ENCODE peak calls at places on chromosomes 16 and 17, in four cellular contexts. S, L, Z and B are unnamed samples.
A peak's percentile ranks its signal among the peaks of the same experiment; 100 is the strongest.

GRCh38 chr17:37527249-37527851 is 37.7 kb downstream of the DUSP14 start:
- DNase-seq in S (no peak), L (no peak), Z (no peak), B (no peak)

GRCh38 chr16:13492046-13492445 is 427.9 kb upstream of the ERCC4 start:
- DNase-seq in S (no peak), L (no peak), Z (no peak), B (no peak)

GRCh38 chr16:2038359-2039285 is 9.0 kb downstream of the NTHL1 start:
- DNase-seq in S (peak; percentile 87), L (no peak), Z (no peak), B (no peak)

GRCh38 chr16:21990381-21990944 is 10.5 kb downstream of the PDZD9 start:
- DNase-seq in S (no peak), L (no peak), Z (no peak), B (no peak)

GRCh38 chr17:63317166-63317845 is 128.8 kb downstream of the CYB561 start:
- DNase-seq in S (no peak), L (no peak), Z (no peak), B (no peak)

GRCh38 chr16:57604177-57604576 is 24.3 kb upstream of the ADGRG1 start:
- DNase-seq in S (no peak), L (no peak), Z (no peak), B (no peak)

GRCh38 chr17:1755993-1756306 is 5.9 kb upstream of the SERPINF1 start:
- DNase-seq in S (no peak), L (no peak), Z (no peak), B (no peak)

GRCh38 chr17:13362341-13363122 is 239.2 kb downstream of the HS3ST3A1 start:
- DNase-seq in S (no peak), L (peak; percentile 35), Z (no peak), B (no peak)

GRCh38 chr17:72976971-72977767 is 115.3 kb downstream of the SLC39A11 start:
- DNase-seq in S (peak; percentile 71), L (peak; percentile 64), Z (peak; percentile 84), B (no peak)

DNA sequence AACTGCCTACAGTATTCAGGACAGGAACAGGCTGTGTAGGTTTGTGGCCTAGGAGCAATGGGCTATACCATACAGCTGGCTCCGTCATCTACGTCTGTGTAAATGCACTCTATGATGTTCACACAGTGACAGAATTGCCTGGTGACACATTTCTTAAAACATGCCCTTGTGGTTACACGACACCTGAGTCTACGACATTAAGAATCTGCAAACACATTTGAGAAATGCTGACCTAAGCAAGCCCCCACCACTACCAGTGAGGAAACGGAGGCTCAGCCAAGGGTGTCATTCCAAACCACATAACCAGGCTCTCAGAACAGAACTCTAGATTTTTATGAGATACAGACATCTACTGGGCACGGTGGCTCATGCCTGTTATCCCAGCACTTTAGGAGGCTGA is 23.5 kb downstream of the USP36 start:
- DNase-seq in S (no peak), L (no peak), Z (no peak), B (no peak)
- H3K36me3 ChIP-seq in S (peaks cover 91% of the 10 kb centered on the region), L (no peaks in the 10 kb centered on the region), Z (peaks cover 13% of the 10 kb centered on the region), B (peaks cover 100% of the 10 kb centered on the region)

GRCh38 chr17:4934173-4934979 is 2.3 kb downstream of the GP1BA start:
- DNase-seq in S (no peak), L (no peak), Z (peak; percentile 54), B (no peak)
- TF ChIP-seq CTCF in S (no peak), L (no peak), Z (no peak), B (peak; percentile 16)

GRCh38 chr16:50254072-50254471 is 12.3 kb upstream of the ADCY7 start:
- DNase-seq in S (no peak), L (no peak), Z (no peak), B (no peak)
- H3K4me1 ChIP-seq in S (no peaks in the 10 kb centered on the region), L (peaks cover 19% of the 10 kb centered on the region), Z (no peaks in the 10 kb centered on the region), B (peaks cover 43% of the 10 kb centered on the region)

DNA sequence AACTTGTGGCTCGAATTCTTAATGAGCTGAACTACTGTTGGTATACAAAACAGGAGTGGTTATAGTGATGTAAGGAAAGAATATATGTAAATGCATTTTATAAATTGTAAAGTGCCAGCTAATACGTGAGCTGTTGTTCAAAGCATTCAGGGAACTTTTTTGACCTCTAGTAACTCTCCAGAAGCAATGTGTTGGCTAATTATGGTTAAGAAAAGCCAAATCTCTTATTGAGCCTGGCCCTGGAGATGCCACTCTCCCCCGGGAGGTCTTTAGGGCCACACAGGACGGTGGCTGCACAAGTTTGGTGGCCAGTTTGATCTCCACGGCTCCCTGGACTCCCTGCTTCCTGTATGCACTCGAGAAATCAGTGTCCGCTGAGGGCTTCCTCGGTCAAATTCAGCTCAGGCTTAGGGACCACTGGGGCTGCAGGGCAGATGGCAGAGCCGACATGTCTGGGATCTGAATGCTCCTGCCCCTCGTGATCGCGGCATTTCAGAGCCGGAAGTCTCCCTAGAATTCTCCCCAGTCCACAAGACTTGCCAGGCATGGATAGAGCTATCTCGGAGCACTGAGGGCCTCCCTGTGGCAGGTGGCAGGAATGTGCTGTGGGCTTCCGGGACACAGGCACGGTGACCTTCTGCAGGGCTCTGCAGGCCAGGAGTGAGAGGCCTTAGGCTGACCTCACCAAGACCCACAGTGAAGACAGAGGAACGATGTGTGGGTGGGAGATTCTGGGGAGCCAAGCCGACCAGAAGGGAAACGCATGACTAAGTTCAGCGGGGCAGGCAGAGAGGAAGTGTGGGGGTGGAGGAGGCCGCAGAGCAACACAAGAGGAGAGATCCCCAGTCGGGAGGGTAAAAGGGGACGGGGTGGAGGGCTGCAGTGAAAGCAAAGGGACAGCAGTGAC is 18.6 kb upstream of the PITPNM3 start:
- DNase-seq in S (peak; percentile 63), L (peak; percentile 70), Z (no peak), B (peak; percentile 78)
- H3K36me3 ChIP-seq in S (no peaks in the 10 kb centered on the region), L (no peaks in the 10 kb centered on the region), Z (peaks cover 10% of the 10 kb centered on the region), B (peaks cover 21% of the 10 kb centered on the region)

GRCh38 chr16:10370096-10370726 is 15.7 kb upstream of the ATF7IP2 start:
- DNase-seq in S (no peak), L (no peak), Z (no peak), B (no peak)

GRCh38 chr16:10373556-10373955 is 12.3 kb upstream of the ATF7IP2 start:
- DNase-seq in S (no peak), L (no peak), Z (no peak), B (no peak)

GRCh38 chr16:10367616-10368188 is 18.2 kb upstream of the ATF7IP2 start:
- DNase-seq in S (no peak), L (no peak), Z (no peak), B (no peak)

GRCh38 chr16:10371592-10371991 is 14.3 kb upstream of the ATF7IP2 start:
- DNase-seq in S (no peak), L (no peak), Z (no peak), B (no peak)

DNA sequence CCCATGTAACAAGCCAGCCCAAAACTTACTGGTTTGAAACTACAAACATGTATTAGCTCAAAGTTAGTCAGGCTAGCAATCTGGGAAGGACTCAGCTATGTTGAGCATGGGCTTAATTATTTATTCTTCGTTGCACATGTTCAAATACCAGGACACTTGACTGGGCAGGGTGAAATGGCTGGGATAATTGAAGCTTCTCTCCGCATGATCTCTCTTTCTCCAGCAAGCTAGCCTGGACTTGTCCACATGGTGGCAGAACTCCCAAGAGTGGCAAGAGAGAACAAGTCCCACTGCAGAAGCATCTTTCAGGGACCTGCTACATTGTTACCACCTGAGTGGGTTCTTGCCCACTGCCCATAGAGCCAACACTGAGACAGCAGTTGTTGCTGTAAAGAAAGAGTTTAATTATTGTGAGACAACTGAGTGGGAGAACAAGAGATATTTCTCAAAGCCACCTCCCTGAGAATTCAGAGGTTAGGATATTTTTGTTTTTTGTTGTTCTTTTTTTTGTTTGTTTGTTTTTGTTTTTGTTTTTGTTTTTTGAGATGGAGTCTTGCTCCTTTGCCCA is 16.8 kb upstream of the ATF7IP2 start:
- DNase-seq in S (no peak), L (no peak), Z (no peak), B (no peak)
- TF ChIP-seq CTCF in S (peak; percentile 10), L (no peak), Z (no peak), B (no peak)

DNA sequence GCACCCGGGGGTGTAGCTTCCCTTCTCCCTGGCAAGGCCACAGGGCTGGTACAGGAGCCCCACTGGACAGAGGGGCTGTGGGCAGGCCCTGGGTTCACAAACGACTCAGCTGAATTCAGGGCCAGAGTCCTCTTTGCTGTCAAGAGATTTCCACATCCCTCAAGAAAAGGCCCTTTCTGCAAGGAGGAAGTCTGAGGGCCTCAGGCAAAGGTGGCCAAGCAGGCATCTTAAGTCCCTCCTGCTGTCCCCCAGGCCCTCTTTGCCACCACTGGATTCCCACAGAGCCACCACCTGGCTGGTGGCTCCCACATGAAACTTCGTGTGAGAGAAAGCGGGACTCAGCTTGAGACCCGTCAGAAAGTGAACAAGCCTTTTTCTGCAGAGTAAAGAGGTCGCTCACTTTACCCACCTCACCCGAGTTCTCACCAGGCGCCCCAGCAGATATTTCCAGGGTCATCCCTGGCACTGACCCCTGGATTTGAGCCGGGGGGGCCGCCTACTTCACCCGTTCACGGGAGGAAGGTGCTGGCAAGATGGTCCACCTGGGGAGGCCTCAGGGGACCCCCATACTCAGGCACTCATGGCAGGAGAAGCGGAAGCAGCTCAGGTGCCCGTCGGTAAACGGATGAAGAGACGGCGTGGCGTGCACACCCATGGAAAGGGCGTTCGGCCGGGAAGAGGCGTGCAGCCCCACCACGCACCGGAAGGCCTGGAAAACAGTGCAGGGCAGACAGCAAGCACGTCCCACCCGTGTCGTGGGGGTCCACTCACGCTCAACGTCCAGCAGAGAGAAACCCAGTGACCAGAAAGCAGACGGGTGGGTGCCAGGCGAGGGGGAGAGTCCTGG is 3.6 kb downstream of the RNF166 start:
- DNase-seq in S (no peak), L (no peak), Z (no peak), B (no peak)
- H3K4me1 ChIP-seq in S (no peaks in the 10 kb centered on the region), L (peaks cover 77% of the 10 kb centered on the region), Z (peaks cover 16% of the 10 kb centered on the region), B (peaks cover 78% of the 10 kb centered on the region)

GRCh38 chr17:58560511-58560910 is 46.1 kb upstream of the MTMR4 start:
- DNase-seq in S (no peak), L (no peak), Z (no peak), B (no peak)
- H3K36me3 ChIP-seq in S (no peaks in the 10 kb centered on the region), L (no peaks in the 10 kb centered on the region), Z (no peaks in the 10 kb centered on the region), B (no peaks in the 10 kb centered on the region)

GRCh38 chr17:56866496-56866895 is 32.5 kb downstream of the DGKE start:
- DNase-seq in S (no peak), L (no peak), Z (no peak), B (no peak)
- TF ChIP-seq CTCF in S (no peak), L (no peak), Z (no peak), B (peak; percentile 26)

GRCh38 chr17:46120078-46120477 is 73.2 kb downstream of the KANSL1 start:
- DNase-seq in S (no peak), L (no peak), Z (no peak), B (no peak)

GRCh38 chr17:46122486-46122871 is 70.8 kb downstream of the KANSL1 start:
- DNase-seq in S (no peak), L (no peak), Z (no peak), B (no peak)

GRCh38 chr17:46118969-46119368 is 74.3 kb downstream of the KANSL1 start:
- DNase-seq in S (no peak), L (no peak), Z (no peak), B (no peak)

GRCh38 chr17:46121841-46122485 is 71.3 kb downstream of the KANSL1 start:
- DNase-seq in S (no peak), L (no peak), Z (no peak), B (no peak)

DNA sequence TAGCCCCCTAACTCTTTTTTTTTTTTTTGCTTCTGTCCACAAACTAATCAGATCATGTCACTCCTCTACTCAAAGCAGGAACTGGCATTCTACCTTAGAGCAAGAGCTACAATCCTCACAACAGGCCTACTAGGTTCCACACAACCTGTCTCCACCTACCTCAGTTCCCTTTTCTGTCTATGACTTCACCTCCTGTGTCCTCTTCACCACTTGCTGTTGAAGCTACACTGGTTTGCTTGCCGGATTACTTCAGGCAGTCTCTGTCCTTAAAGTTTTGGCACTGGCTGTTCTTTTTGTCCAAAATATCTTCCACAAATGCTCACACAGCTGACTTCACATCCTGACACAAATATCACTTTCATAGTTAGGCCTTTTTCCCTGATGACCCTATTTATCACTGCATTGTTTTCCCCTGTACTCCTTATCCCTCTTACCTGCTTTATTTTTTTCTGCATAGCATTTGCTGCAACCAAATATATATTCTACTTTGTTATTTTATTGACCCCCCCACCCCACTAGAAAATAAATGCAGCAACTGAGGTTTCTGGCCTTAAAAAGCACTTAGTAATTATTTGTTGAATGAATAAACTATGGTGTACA is 72.0 kb downstream of the KANSL1 start:
- DNase-seq in S (no peak), L (no peak), Z (no peak), B (no peak)
- H3K4me1 ChIP-seq in S (no peaks in the 10 kb centered on the region), L (peaks cover 93% of the 10 kb centered on the region), Z (no peaks in the 10 kb centered on the region), B (peaks cover 77% of the 10 kb centered on the region)